ENCODE peak calls at places on chromosomes 4 and X, in nine cellular contexts. B is left ventricle myocardium inferior, T is HepG2, F is upper lobe of right lung, I is lung, L is thoracic aorta, X is GM23248, P is GM23338, H is adrenal gland. O is an unnamed sample. For H3K4me1, the result is how much of the 10 kb centered on the place peaks cover.

GRCh38 chrX:141815904-141816303 is 22.2 kb upstream of the MAGEC3 start:
- DNase-seq in B (no peak), T (no peak), F (no peak), I (no peak), L (no peak), X (no peak), P (no peak), H (no peak), O (no peak)

GRCh38 chr4:13539721-13540445 is 4.4 kb downstream of the NKX3-2 start:
- DNase-seq in B (no peak), T (no peak), F (no peak), I (no peak), L (no peak), X (no peak), P (peak), H (no peak), O (no peak)

GRCh38 chr4:56215901-56216300 is 171.4 kb downstream of the AASDH start:
- DNase-seq in B (no peak), T (no peak), F (no peak), I (no peak), L (no peak), X (peak), P (peak), H (peak), O (no peak)

GRCh38 chrX:154986826-154987575 is 35.5 kb downstream of the F8 start:
- DNase-seq in B (no peak), T (no peak), F (no peak), I (no peak), L (no peak), X (peak), P (no peak), H (no peak), O (no peak)

GRCh38 chr4:5079581-5079980 is 28.3 kb downstream of the STK32B start:
- DNase-seq in B (no peak), T (no peak), F (no peak), I (no peak), L (no peak), X (peak), P (no peak), H (no peak), O (no peak)

GRCh38 chr4:97998203-97998602 is 145.1 kb downstream of the STPG2 start:
- DNase-seq in B (no peak), T (no peak), F (no peak), I (no peak), L (no peak), X (no peak), P (no peak), H (no peak), O (no peak)

GRCh38 chrX:2696698-2697215 is 5.7 kb downstream of the CD99 start:
- DNase-seq in B (no peak), T (no peak), F (no peak), I (no peak), L (no peak), X (peak), P (no peak), H (no peak), O (peak)

GRCh38 chrX:53483838-53484420 is 49.8 kb upstream of the HSD17B10 start:
- DNase-seq in B (no peak), T (no peak), F (no peak), I (no peak), L (no peak), X (peak), P (no peak), H (no peak), O (no peak)

GRCh38 chrX:78769356-78769755 is 21.8 kb downstream of the LPAR4 start:
- DNase-seq in B (no peak), T (no peak), F (no peak), I (no peak), L (no peak), X (no peak), P (no peak), H (no peak), O (peak)

GRCh38 chr4:128512161-128512560 is 224.5 kb upstream of the PGRMC2 start:
- DNase-seq in B (no peak), T (no peak), F (no peak), I (no peak), L (no peak), X (peak), P (no peak), H (no peak), O (no peak)

DNA sequence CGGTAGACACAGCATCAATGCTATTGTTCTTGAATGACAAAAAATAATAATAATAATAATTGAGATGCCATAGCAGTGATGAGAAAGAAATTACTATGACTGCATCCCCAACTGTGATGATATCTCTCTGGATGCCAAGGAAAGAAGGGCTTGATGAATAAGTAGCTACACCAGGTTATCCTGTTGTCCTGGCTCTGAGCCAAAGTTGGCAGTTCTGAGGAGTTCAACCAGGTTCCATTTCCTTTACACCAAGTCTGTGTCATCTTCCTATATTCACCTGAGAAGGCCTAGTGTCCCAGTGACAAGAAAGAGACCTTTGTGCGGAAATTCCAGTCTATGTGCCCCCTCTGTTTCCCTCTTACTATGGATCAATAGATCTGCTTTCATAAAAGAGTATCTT is 3.4 kb upstream of the MAML3 start:
- DNase-seq in B (no peak), T (no peak), F (no peak), I (no peak), L (no peak), X (no peak), P (no peak), H (no peak), O (no peak)
- H3K27ac ChIP-seq in B (no peak), T (no peak), F (no peak), I (no peak), L (no peak), X (no peak), P (no peak), H (no peak), O (no peak)

GRCh38 chr4:41142946-41143720 is 71.2 kb downstream of the APBB2 start:
- DNase-seq in B (peak), T (no peak), F (no peak), I (peak), L (peak), X (peak), P (no peak), H (no peak), O (peak)
- H3K4me1 ChIP-seq in B (half or more), T (half or more), F (half or more), I (under half), L (half or more), X (half or more), P (under half), H (under half), O (half or more)

DNA sequence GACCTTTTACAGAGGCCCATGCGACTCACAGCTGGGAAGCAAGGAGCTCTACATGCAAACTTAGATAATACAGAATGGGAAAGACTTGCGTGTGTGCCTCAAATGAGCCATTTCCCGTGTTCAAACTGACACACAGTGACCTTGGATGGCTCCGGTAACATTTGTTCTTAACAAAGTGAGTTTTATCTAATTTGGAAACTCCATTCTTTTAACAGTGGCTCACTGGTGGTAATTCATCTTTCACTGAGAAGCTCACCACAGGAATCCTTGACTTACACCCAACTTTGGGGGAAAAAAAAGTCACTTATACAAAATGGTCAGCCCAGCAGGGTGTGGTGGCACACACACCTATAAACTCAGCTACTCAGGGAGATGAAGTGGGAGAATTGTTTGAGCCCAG is 190.6 kb downstream of the LDB2 start:
- DNase-seq in B (no peak), T (no peak), F (no peak), I (no peak), L (no peak), X (peak), P (no peak), H (no peak), O (no peak)
- H3K27ac ChIP-seq in B (no peak), T (no peak), F (no peak), I (no peak), L (no peak), X (peak), P (no peak), H (no peak), O (no peak)

GRCh38 chrX:39065051-39065871 is 264.0 kb downstream of the MID1IP1 start:
- DNase-seq in B (no peak), T (no peak), F (no peak), I (no peak), L (no peak), X (no peak), P (peak), H (no peak), O (peak)

GRCh38 chrX:39073131-39073530 is 271.9 kb downstream of the MID1IP1 start:
- DNase-seq in B (no peak), T (no peak), F (no peak), I (no peak), L (no peak), X (no peak), P (no peak), H (no peak), O (no peak)

GRCh38 chrX:39067866-39068265 is 266.6 kb downstream of the MID1IP1 start:
- DNase-seq in B (no peak), T (no peak), F (no peak), I (no peak), L (no peak), X (no peak), P (no peak), H (no peak), O (no peak)

DNA sequence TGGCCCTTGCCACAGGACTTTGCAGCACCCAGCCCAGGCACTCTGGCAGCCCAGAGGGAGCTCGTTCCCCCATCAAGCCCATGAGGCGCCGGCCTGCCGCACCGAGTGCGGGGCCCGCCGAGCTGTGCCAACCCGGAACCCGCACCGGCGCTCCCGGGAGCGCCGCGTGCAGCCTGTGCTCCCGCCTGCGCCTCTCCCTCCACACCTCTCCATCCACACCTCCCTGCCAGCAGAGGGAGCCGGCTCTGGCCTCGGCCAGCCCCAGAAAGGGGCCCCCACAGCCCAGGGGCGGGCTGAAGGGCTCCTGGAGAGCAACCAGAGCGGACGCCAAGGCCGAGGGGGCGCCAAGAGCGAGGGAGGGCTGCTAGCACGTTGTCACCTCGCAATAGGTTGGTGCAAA is 268.8 kb downstream of the MID1IP1 start:
- DNase-seq in B (no peak), T (no peak), F (no peak), I (no peak), L (no peak), X (no peak), P (no peak), H (no peak), O (no peak)
- H3K4me1 ChIP-seq in B (under half), T (under half), F (under half), I (under half), L (under half), X (under half), P (under half), H (under half), O (under half)

DNA sequence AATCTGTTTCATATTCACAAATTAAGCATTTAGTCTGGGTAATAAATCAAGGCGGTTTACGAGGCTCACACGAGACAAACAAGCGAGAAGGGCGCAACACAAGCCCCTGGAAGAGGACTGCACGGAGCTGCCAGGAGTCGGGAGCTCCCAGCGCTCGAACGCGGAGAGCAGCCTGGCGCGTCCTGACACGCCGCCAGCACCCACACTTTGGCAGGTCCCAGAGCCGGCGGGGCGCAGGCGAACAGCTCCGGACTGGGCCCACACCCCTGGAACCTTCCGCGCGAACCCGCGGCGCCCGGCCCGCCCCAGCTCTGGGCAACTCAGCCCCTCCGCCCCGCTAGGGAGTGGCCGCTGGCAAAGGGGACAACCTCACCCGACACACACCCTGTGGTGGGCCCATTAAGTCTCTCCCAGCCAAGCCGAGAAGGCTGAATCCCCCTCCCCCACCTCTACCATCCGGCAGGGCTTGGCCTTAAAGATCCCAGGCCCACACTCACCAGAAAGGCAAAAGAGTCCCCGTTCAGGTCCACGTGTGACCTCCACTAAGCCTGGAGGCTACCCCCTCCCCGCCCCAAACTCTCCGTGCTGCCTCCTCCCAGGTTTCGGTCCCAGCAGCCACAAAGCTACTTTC is 47.4 kb upstream of the BCOR start:
- DNase-seq in B (no peak), T (no peak), F (peak), I (no peak), L (no peak), X (peak), P (peak), H (no peak), O (peak)
- H3K27ac ChIP-seq in B (peak), T (peak), F (no peak), I (no peak), L (no peak), X (no peak), P (no peak), H (no peak), O (peak)

GRCh38 chr4:55033296-55033695 is 92.1 kb downstream of the KDR start:
- DNase-seq in B (no peak), T (no peak), F (no peak), I (no peak), L (no peak), X (no peak), P (no peak), H (no peak), O (no peak)
- H3K4me1 ChIP-seq in B (half or more), T (under half), F (under half), I (under half), L (under half), X (under half), P (under half), H (under half), O (under half)

DNA sequence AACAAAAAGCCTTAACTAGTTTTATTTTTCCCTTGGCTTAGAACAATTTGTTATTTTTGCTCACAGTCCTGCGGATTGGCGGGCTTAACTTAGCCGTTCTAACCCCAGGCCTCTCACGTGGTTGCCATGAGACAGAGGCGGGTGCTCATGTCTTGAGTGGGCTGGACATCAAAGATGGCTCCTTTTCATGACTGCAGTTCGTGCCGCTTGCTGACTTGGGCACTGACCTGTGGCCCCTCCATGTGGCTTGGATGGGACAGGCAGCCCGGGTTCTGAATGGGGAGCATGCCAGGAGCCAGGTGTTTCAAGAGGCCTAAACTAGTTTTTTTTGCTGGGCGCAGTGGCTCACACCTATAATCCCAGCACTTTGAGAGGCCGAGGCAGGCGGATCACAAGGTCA is 40.7 kb downstream of the CDS1 start:
- DNase-seq in B (no peak), T (no peak), F (no peak), I (no peak), L (no peak), X (no peak), P (peak), H (no peak), O (no peak)
- H3K27ac ChIP-seq in B (no peak), T (no peak), F (no peak), I (no peak), L (no peak), X (no peak), P (no peak), H (no peak), O (no peak)

GRCh38 chrX:119501511-119502148 is 33.4 kb downstream of the SLC25A5 start:
- DNase-seq in B (no peak), T (no peak), F (no peak), I (no peak), L (no peak), X (no peak), P (no peak), H (no peak), O (no peak)

GRCh38 chrX:119507206-119507605 is 39.0 kb downstream of the SLC25A5 start:
- DNase-seq in B (no peak), T (no peak), F (no peak), I (no peak), L (no peak), X (no peak), P (no peak), H (no peak), O (no peak)

GRCh38 chrX:119502727-119503483 is 34.7 kb downstream of the SLC25A5 start:
- DNase-seq in B (no peak), T (peak), F (peak), I (peak), L (no peak), X (peak), P (no peak), H (no peak), O (no peak)

GRCh38 chrX:119503484-119503861 is 35.2 kb downstream of the SLC25A5 start:
- DNase-seq in B (no peak), T (peak), F (peak), I (peak), L (peak), X (peak), P (no peak), H (no peak), O (no peak)

DNA sequence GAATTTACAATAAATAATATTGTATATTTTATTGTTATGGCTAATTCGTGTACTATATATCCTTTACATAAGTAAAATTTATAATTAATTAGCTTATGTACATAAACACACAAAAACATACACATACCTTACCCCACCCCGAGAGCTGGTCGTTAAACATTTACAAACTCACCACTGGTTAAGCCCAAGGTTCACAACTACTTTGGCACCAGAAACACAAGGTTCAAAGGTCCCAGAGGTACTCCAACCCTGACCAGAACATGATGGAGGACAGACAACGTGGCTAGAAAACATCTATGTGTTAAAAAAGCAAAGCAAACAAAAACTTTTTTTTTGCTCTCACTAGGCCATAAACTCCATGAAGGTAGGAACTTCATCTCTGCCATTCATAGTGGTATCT is 37.7 kb downstream of the SLC25A5 start:
- DNase-seq in B (no peak), T (peak), F (no peak), I (no peak), L (no peak), X (no peak), P (no peak), H (no peak), O (no peak)
- H3K4me1 ChIP-seq in B (under half), T (half or more), F (under half), I (under half), L (under half), X (under half), P (under half), H (under half), O (under half)

GRCh38 chr4:140158234-140159030 is 4.4 kb upstream of the MAML3 start:
- DNase-seq in B (no peak), T (no peak), F (no peak), I (peak), L (no peak), X (no peak), P (no peak), H (no peak), O (no peak)
- H3K27ac ChIP-seq in B (no peak), T (no peak), F (peak), I (no peak), L (peak), X (no peak), P (no peak), H (no peak), O (no peak)

O was measured in SJCRH30.